ENCODE peak calls at places on chromosomes 7 and 10, in eight cellular contexts. One of them, this sample, is unnamed.
A peak's percentile ranks its signal among the peaks of the same experiment; 100 is the strongest.

GRCh38 chr10:68516766-68517165 is 10.6 kb downstream of the SLC25A16 start:
- DNase-seq in esophagus squamous epithelium: no peak
- DNase-seq in breast epithelium: no peak
- DNase-seq in CD8-positive, alpha-beta memory T cell: no peak
- DNase-seq in adrenal gland: no peak
- DNase-seq in CD4-positive, CD25-positive, alpha-beta regulatory T cell: no peak
- DNase-seq in tibial artery: no peak
- DNase-seq in lower lobe of right lung: no peak
- DNase-seq in this sample: no peak

GRCh38 chr7:137975223-137975622 is 26.7 kb downstream of the CREB3L2 start:
- DNase-seq in esophagus squamous epithelium: no peak
- DNase-seq in breast epithelium: no peak
- DNase-seq in CD8-positive, alpha-beta memory T cell: no peak
- DNase-seq in adrenal gland: peak; percentile 75
- DNase-seq in CD4-positive, CD25-positive, alpha-beta regulatory T cell: no peak
- DNase-seq in tibial artery: peak; percentile 83
- DNase-seq in lower lobe of right lung: no peak
- DNase-seq in this sample: no peak

GRCh38 chr7:101420436-101420835 is 57.8 kb downstream of the COL26A1 start:
- DNase-seq in esophagus squamous epithelium: no peak
- DNase-seq in breast epithelium: no peak
- DNase-seq in CD8-positive, alpha-beta memory T cell: no peak
- DNase-seq in adrenal gland: no peak
- DNase-seq in CD4-positive, CD25-positive, alpha-beta regulatory T cell: no peak
- DNase-seq in tibial artery: no peak
- DNase-seq in lower lobe of right lung: no peak
- DNase-seq in this sample: no peak

GRCh38 chr10:97498841-97499560 is at the start of gene UBTD1:
- DNase-seq in esophagus squamous epithelium: no peak
- DNase-seq in breast epithelium: peak; percentile 40
- DNase-seq in CD8-positive, alpha-beta memory T cell: no peak
- DNase-seq in adrenal gland: peak; percentile 71
- DNase-seq in CD4-positive, CD25-positive, alpha-beta regulatory T cell: peak; percentile 34
- DNase-seq in tibial artery: peak; percentile 82
- DNase-seq in lower lobe of right lung: peak; percentile 77
- DNase-seq in this sample: peak; percentile 15

GRCh38 chr10:22537810-22538209 is 176.6 kb downstream of the PIP4K2A start:
- DNase-seq in esophagus squamous epithelium: no peak
- DNase-seq in breast epithelium: no peak
- DNase-seq in CD8-positive, alpha-beta memory T cell: no peak
- DNase-seq in adrenal gland: no peak
- DNase-seq in CD4-positive, CD25-positive, alpha-beta regulatory T cell: no peak
- DNase-seq in tibial artery: no peak
- DNase-seq in lower lobe of right lung: no peak
- DNase-seq in this sample: no peak

GRCh38 chr7:19522486-19522885 is 186.4 kb downstream of the POLR1F start:
- DNase-seq in esophagus squamous epithelium: no peak
- DNase-seq in breast epithelium: no peak
- DNase-seq in CD8-positive, alpha-beta memory T cell: no peak
- DNase-seq in adrenal gland: no peak
- DNase-seq in CD4-positive, CD25-positive, alpha-beta regulatory T cell: no peak
- DNase-seq in tibial artery: no peak
- DNase-seq in lower lobe of right lung: no peak
- DNase-seq in this sample: no peak

GRCh38 chr7:103680161-103681144 is 234.4 kb upstream of the SLC26A5 start:
- DNase-seq in esophagus squamous epithelium: no peak
- DNase-seq in breast epithelium: no peak
- DNase-seq in CD8-positive, alpha-beta memory T cell: no peak
- DNase-seq in adrenal gland: no peak
- DNase-seq in CD4-positive, CD25-positive, alpha-beta regulatory T cell: no peak
- DNase-seq in tibial artery: no peak
- DNase-seq in lower lobe of right lung: no peak
- DNase-seq in this sample: no peak

GRCh38 chr7:113421696-113422330 is 303.5 kb upstream of the SMIM30 start:
- DNase-seq in esophagus squamous epithelium: peak; percentile 12
- DNase-seq in breast epithelium: peak; percentile 62
- DNase-seq in CD8-positive, alpha-beta memory T cell: peak; percentile 72
- DNase-seq in adrenal gland: peak; percentile 94
- DNase-seq in CD4-positive, CD25-positive, alpha-beta regulatory T cell: peak; percentile 62
- DNase-seq in tibial artery: peak; percentile 75
- DNase-seq in lower lobe of right lung: peak; percentile 67
- DNase-seq in this sample: peak; percentile 30

GRCh38 chr7:113809591-113809990 is 109.2 kb downstream of the PPP1R3A start:
- DNase-seq in esophagus squamous epithelium: no peak
- DNase-seq in breast epithelium: no peak
- DNase-seq in CD8-positive, alpha-beta memory T cell: no peak
- DNase-seq in adrenal gland: no peak
- DNase-seq in CD4-positive, CD25-positive, alpha-beta regulatory T cell: no peak
- DNase-seq in tibial artery: no peak
- DNase-seq in lower lobe of right lung: no peak
- DNase-seq in this sample: no peak

GRCh38 chr7:102439963-102440795 is 6.8 kb downstream of the ORAI2 start:
- DNase-seq in esophagus squamous epithelium: no peak
- DNase-seq in breast epithelium: peak; percentile 72
- DNase-seq in CD8-positive, alpha-beta memory T cell: no peak
- DNase-seq in adrenal gland: peak; percentile 97
- DNase-seq in CD4-positive, CD25-positive, alpha-beta regulatory T cell: no peak
- DNase-seq in tibial artery: no peak
- DNase-seq in lower lobe of right lung: no peak
- DNase-seq in this sample: no peak

GRCh38 chr7:7639847-7640220 is 718 bp upstream of the UMAD1 start:
- DNase-seq in esophagus squamous epithelium: no peak
- DNase-seq in breast epithelium: no peak
- DNase-seq in CD8-positive, alpha-beta memory T cell: peak; percentile 75
- DNase-seq in adrenal gland: no peak
- DNase-seq in CD4-positive, CD25-positive, alpha-beta regulatory T cell: peak; percentile 80
- DNase-seq in tibial artery: no peak
- DNase-seq in lower lobe of right lung: no peak
- DNase-seq in this sample: peak; percentile 23

GRCh38 chr7:100803398-100804161 is 23.7 kb downstream of the EPHB4 start:
- DNase-seq in esophagus squamous epithelium: peak; percentile 24
- DNase-seq in breast epithelium: peak; percentile 86
- DNase-seq in CD8-positive, alpha-beta memory T cell: no peak
- DNase-seq in adrenal gland: peak; percentile 95
- DNase-seq in CD4-positive, CD25-positive, alpha-beta regulatory T cell: no peak
- DNase-seq in tibial artery: peak; percentile 83
- DNase-seq in lower lobe of right lung: peak; percentile 81
- DNase-seq in this sample: no peak

GRCh38 chr10:98300526-98300925 is 32.5 kb upstream of the LOXL4 start:
- DNase-seq in esophagus squamous epithelium: no peak
- DNase-seq in breast epithelium: no peak
- DNase-seq in CD8-positive, alpha-beta memory T cell: no peak
- DNase-seq in adrenal gland: no peak
- DNase-seq in CD4-positive, CD25-positive, alpha-beta regulatory T cell: no peak
- DNase-seq in tibial artery: no peak
- DNase-seq in lower lobe of right lung: no peak
- DNase-seq in this sample: no peak

GRCh38 chr10:109996225-109996624 is 11.6 kb upstream of the ADD3 start:
- DNase-seq in esophagus squamous epithelium: no peak
- DNase-seq in breast epithelium: no peak
- DNase-seq in CD8-positive, alpha-beta memory T cell: no peak
- DNase-seq in adrenal gland: no peak
- DNase-seq in CD4-positive, CD25-positive, alpha-beta regulatory T cell: no peak
- DNase-seq in tibial artery: no peak
- DNase-seq in lower lobe of right lung: no peak
- DNase-seq in this sample: no peak

GRCh38 chr7:103751476-103751875 is 238.0 kb downstream of the RELN start:
- DNase-seq in esophagus squamous epithelium: no peak
- DNase-seq in breast epithelium: no peak
- DNase-seq in CD8-positive, alpha-beta memory T cell: no peak
- DNase-seq in adrenal gland: no peak
- DNase-seq in CD4-positive, CD25-positive, alpha-beta regulatory T cell: no peak
- DNase-seq in tibial artery: no peak
- DNase-seq in lower lobe of right lung: no peak
- DNase-seq in this sample: no peak

GRCh38 chr10:5843814-5844705 is 30.8 kb upstream of the GDI2 start:
- DNase-seq in esophagus squamous epithelium: no peak
- DNase-seq in breast epithelium: no peak
- DNase-seq in CD8-positive, alpha-beta memory T cell: no peak
- DNase-seq in adrenal gland: no peak
- DNase-seq in CD4-positive, CD25-positive, alpha-beta regulatory T cell: no peak
- DNase-seq in tibial artery: no peak
- DNase-seq in lower lobe of right lung: no peak
- DNase-seq in this sample: no peak

GRCh38 chr7:711093-711966 is 15.2 kb upstream of the DNAAF5 start:
- DNase-seq in esophagus squamous epithelium: no peak
- DNase-seq in breast epithelium: no peak
- DNase-seq in CD8-positive, alpha-beta memory T cell: no peak
- DNase-seq in adrenal gland: peak; percentile 55
- DNase-seq in CD4-positive, CD25-positive, alpha-beta regulatory T cell: no peak
- DNase-seq in tibial artery: peak; percentile 52
- DNase-seq in lower lobe of right lung: peak; percentile 48
- DNase-seq in this sample: no peak

GRCh38 chr10:26310361-26310760 is 93.8 kb downstream of the GAD2 start:
- DNase-seq in esophagus squamous epithelium: no peak
- DNase-seq in breast epithelium: no peak
- DNase-seq in CD8-positive, alpha-beta memory T cell: no peak
- DNase-seq in adrenal gland: no peak
- DNase-seq in CD4-positive, CD25-positive, alpha-beta regulatory T cell: no peak
- DNase-seq in tibial artery: no peak
- DNase-seq in lower lobe of right lung: no peak
- DNase-seq in this sample: no peak
- H3K27me3 ChIP-seq in esophagus squamous epithelium: no peaks in the 10 kb centered on the region
- H3K27me3 ChIP-seq in breast epithelium: peaks cover 3% of the 10 kb centered on the region
- H3K27me3 ChIP-seq in CD8-positive, alpha-beta memory T cell: no peaks in the 10 kb centered on the region
- H3K27me3 ChIP-seq in adrenal gland: no peaks in the 10 kb centered on the region
- H3K27me3 ChIP-seq in CD4-positive, CD25-positive, alpha-beta regulatory T cell: peaks cover 3% of the 10 kb centered on the region
- H3K27me3 ChIP-seq in tibial artery: peaks cover 3% of the 10 kb centered on the region
- H3K27me3 ChIP-seq in lower lobe of right lung: no peaks in the 10 kb centered on the region
- H3K27me3 ChIP-seq in this sample: peaks cover 4% of the 10 kb centered on the region

DNA sequence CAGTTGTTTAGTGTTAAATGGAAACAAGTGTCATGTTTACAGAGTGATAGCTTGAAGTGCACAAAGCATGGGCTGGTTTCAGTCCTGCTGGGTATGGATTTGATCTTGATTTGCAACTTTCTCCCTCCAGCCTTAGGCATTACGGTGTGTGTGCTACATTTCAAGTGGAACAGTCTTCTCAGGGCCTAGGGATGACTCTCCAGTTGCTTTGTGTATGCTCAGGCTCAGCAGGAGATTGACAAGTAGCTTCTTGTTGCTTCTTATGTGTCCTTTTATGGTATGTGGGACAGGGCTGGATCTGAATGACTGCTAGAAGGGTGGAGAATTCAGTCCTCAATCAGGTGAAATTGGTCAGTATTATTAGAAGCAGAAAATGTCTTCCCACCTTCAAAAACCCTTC is 51.3 kb upstream of the PLEKHA1 start:
- DNase-seq in esophagus squamous epithelium: no peak
- DNase-seq in breast epithelium: no peak
- DNase-seq in CD8-positive, alpha-beta memory T cell: no peak
- DNase-seq in adrenal gland: no peak
- DNase-seq in CD4-positive, CD25-positive, alpha-beta regulatory T cell: no peak
- DNase-seq in tibial artery: no peak
- DNase-seq in lower lobe of right lung: no peak
- DNase-seq in this sample: no peak
- H3K27ac ChIP-seq in esophagus squamous epithelium: peak overlapping the region; percentile 84
- H3K27ac ChIP-seq in breast epithelium: no peak overlapping the region
- H3K27ac ChIP-seq in CD8-positive, alpha-beta memory T cell: no peak overlapping the region
- H3K27ac ChIP-seq in adrenal gland: no peak overlapping the region
- H3K27ac ChIP-seq in CD4-positive, CD25-positive, alpha-beta regulatory T cell: no peak overlapping the region
- H3K27ac ChIP-seq in tibial artery: no peak overlapping the region
- H3K27ac ChIP-seq in lower lobe of right lung: no peak overlapping the region
- H3K27ac ChIP-seq in this sample: no peak overlapping the region

DNA sequence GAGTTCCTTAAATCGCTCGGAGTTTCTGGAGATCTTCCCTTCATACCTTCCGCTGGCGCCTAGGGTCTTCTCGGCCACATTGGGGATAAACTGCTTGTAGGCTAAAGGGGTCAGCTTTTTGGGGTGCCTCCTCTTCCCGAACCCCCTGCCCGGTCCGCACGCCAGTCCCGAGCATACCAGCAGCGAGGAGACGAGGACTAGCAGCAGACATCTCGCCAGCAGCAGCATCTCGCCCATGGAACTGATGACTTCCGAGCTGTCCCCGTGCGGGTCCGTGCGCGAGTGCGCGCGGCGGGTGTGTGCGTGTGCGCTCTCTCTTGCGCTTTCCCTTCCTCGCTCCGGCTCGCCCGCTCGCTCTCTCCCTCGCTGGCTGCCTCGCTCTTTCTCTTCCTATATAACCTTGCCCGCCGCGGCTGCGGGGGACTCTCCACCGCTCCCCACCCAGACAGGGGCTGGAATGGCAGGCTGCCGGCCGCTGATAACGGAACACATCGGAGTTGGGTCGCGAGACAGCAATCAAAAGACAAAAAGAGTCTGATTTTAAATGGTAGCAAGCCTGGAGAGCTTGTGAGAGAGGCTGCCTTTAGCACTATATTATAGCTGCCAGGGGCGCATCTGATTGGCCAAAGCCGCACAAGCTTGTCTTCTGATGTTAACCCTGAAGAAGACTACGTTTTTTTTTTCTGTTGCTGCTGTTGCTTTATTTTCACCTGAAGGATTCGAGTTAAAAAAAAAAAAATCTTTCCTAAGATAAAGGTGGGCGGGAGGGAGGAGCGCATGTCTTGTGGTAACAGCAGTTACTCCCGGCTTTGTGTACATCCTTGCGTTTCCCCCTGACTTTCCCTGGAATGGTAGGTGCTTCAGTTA is at the start of gene SHH:
- DNase-seq in esophagus squamous epithelium: no peak
- DNase-seq in breast epithelium: no peak
- DNase-seq in CD8-positive, alpha-beta memory T cell: no peak
- DNase-seq in adrenal gland: no peak
- DNase-seq in CD4-positive, CD25-positive, alpha-beta regulatory T cell: no peak
- DNase-seq in tibial artery: no peak
- DNase-seq in lower lobe of right lung: peak; percentile 37
- DNase-seq in this sample: no peak
- H3K27me3 ChIP-seq in esophagus squamous epithelium: peaks cover 36% of the 10 kb centered on the region
- H3K27me3 ChIP-seq in breast epithelium: peaks cover 93% of the 10 kb centered on the region
- H3K27me3 ChIP-seq in CD8-positive, alpha-beta memory T cell: peaks cover 17% of the 10 kb centered on the region
- H3K27me3 ChIP-seq in adrenal gland: peaks cover 42% of the 10 kb centered on the region
- H3K27me3 ChIP-seq in CD4-positive, CD25-positive, alpha-beta regulatory T cell: no peaks in the 10 kb centered on the region
- H3K27me3 ChIP-seq in tibial artery: peaks cover 98% of the 10 kb centered on the region
- H3K27me3 ChIP-seq in lower lobe of right lung: peaks cover 90% of the 10 kb centered on the region
- H3K27me3 ChIP-seq in this sample: peaks cover 42% of the 10 kb centered on the region

DNA sequence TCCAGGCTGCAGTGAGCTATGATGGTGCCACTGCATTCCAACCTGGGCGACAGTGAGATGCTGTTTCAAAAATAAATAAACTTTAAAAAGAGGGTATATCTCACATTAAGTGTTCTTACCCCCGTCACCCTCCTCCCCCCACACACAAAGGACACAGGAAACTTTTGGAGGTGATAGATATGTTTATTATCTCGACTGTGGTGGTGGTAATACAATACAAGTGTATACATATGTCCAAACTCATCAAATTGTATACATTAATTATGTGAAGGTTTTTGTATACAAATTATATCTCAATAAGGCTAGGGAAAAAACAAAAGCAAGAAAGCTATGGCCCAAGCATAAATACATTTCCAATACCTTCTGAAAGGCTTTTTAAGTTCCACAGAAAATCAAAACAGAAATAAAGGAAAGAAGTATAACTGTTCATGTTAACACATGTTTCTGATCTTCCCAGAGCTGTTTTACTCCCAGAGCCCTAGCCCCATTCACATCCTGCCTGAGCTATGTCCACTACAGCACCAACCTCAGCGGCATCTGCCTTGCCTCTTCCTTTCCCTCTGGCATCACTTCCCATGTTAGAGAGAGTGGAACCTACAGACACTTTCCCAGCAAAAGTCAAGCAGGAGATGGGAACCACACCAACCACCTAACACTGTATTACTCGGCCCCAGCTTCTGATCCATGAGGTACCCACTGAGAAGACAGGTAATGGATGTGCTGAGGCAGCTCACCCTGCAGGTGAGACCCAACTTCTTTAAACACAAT is 48.1 kb downstream of the SGMS1 start:
- DNase-seq in esophagus squamous epithelium: no peak
- DNase-seq in breast epithelium: no peak
- DNase-seq in CD8-positive, alpha-beta memory T cell: no peak
- DNase-seq in adrenal gland: no peak
- DNase-seq in CD4-positive, CD25-positive, alpha-beta regulatory T cell: no peak
- DNase-seq in tibial artery: no peak
- DNase-seq in lower lobe of right lung: no peak
- DNase-seq in this sample: no peak
- H3K27ac ChIP-seq in esophagus squamous epithelium: no peak overlapping the region
- H3K27ac ChIP-seq in breast epithelium: no peak overlapping the region
- H3K27ac ChIP-seq in CD8-positive, alpha-beta memory T cell: no peak overlapping the region
- H3K27ac ChIP-seq in adrenal gland: peak overlapping the region; percentile 59
- H3K27ac ChIP-seq in CD4-positive, CD25-positive, alpha-beta regulatory T cell: no peak overlapping the region
- H3K27ac ChIP-seq in tibial artery: no peak overlapping the region
- H3K27ac ChIP-seq in lower lobe of right lung: no peak overlapping the region
- H3K27ac ChIP-seq in this sample: no peak overlapping the region

This sample was measured in effector memory CD4-positive, alpha-beta T cell.